ENCODE peak calls at places on chromosomes 7 and 10, in five cellular contexts. One of them, this sample, is unnamed.

GRCh38 chr7:100603697-100604077 is 1.5 kb downstream of the PCOLCE start:
- DNase-seq in GM20000: no peak
- DNase-seq in brain microvascular endothelial cell: no peak
- DNase-seq in SHP77: no peak
- DNase-seq in GM12892: no peak
- DNase-seq in this sample: no peak

GRCh38 chr7:138941545-138941944 is 39.6 kb downstream of the KIAA1549 start:
- DNase-seq in GM20000: no peak
- DNase-seq in brain microvascular endothelial cell: no peak
- DNase-seq in SHP77: no peak
- DNase-seq in GM12892: no peak
- DNase-seq in this sample: no peak

GRCh38 chr10:27258838-27259532 is 18.4 kb upstream of the ACBD5 start:
- DNase-seq in GM20000: peak; percentile 56
- DNase-seq in brain microvascular endothelial cell: no peak
- DNase-seq in SHP77: no peak
- DNase-seq in GM12892: no peak
- DNase-seq in this sample: peak; percentile 46

GRCh38 chr10:35822316-35822715 is 180.2 kb upstream of the FZD8 start:
- DNase-seq in GM20000: no peak
- DNase-seq in brain microvascular endothelial cell: peak; percentile 47
- DNase-seq in SHP77: peak; percentile 26
- DNase-seq in GM12892: no peak
- DNase-seq in this sample: no peak

GRCh38 chr7:6520163-6520981 is 30.9 kb downstream of the GRID2IP start:
- DNase-seq in GM20000: no peak
- DNase-seq in brain microvascular endothelial cell: no peak
- DNase-seq in SHP77: no peak
- DNase-seq in GM12892: no peak
- DNase-seq in this sample: no peak

GRCh38 chr7:41161188-41161587 is 541.7 kb downstream of the INHBA start:
- DNase-seq in GM20000: no peak
- DNase-seq in brain microvascular endothelial cell: no peak
- DNase-seq in SHP77: no peak
- DNase-seq in GM12892: no peak
- DNase-seq in this sample: no peak

GRCh38 chr10:103932996-103933395 is 15.0 kb upstream of the STN1 start:
- DNase-seq in GM20000: no peak
- DNase-seq in brain microvascular endothelial cell: no peak
- DNase-seq in SHP77: no peak
- DNase-seq in GM12892: no peak
- DNase-seq in this sample: no peak

GRCh38 chr10:46527241-46527811 is 29.1 kb downstream of the GPRIN2 start:
- DNase-seq in GM20000: no peak
- DNase-seq in brain microvascular endothelial cell: no peak
- DNase-seq in SHP77: no peak
- DNase-seq in GM12892: no peak
- DNase-seq in this sample: no peak

GRCh38 chr7:1418505-1419309 is 40.6 kb downstream of the MICALL2 start:
- DNase-seq in GM20000: no peak
- DNase-seq in brain microvascular endothelial cell: no peak
- DNase-seq in SHP77: peak; percentile 90
- DNase-seq in GM12892: no peak
- DNase-seq in this sample: no peak

GRCh38 chr10:3057946-3058345 is 9.4 kb upstream of the PFKP start:
- DNase-seq in GM20000: no peak
- DNase-seq in brain microvascular endothelial cell: no peak
- DNase-seq in SHP77: no peak
- DNase-seq in GM12892: no peak
- DNase-seq in this sample: no peak

GRCh38 chr7:131110294-131111080 is 217.2 kb upstream of the MKLN1 start:
- DNase-seq in GM20000: no peak
- DNase-seq in brain microvascular endothelial cell: peak; percentile 56
- DNase-seq in SHP77: peak; percentile 35
- DNase-seq in GM12892: no peak
- DNase-seq in this sample: no peak

GRCh38 chr7:121831320-121831719 is 41.6 kb upstream of the PTPRZ1 start:
- DNase-seq in GM20000: no peak
- DNase-seq in brain microvascular endothelial cell: no peak
- DNase-seq in SHP77: no peak
- DNase-seq in GM12892: no peak
- DNase-seq in this sample: no peak

GRCh38 chr10:119281581-119282071 is 74.3 kb downstream of the GRK5 start:
- DNase-seq in GM20000: no peak
- DNase-seq in brain microvascular endothelial cell: no peak
- DNase-seq in SHP77: peak; percentile 76
- DNase-seq in GM12892: no peak
- DNase-seq in this sample: no peak

GRCh38 chr7:111363099-111363498 is 199.2 kb downstream of the IMMP2L start:
- DNase-seq in GM20000: no peak
- DNase-seq in brain microvascular endothelial cell: peak; percentile 43
- DNase-seq in SHP77: no peak
- DNase-seq in GM12892: no peak
- DNase-seq in this sample: no peak

GRCh38 chr7:155531686-155532085 is 14.7 kb downstream of the CNPY1 start:
- DNase-seq in GM20000: no peak
- DNase-seq in brain microvascular endothelial cell: no peak
- DNase-seq in SHP77: no peak
- DNase-seq in GM12892: no peak
- DNase-seq in this sample: peak; percentile 26

GRCh38 chr10:113420057-113420732 is 132.7 kb upstream of the HABP2 start:
- DNase-seq in GM20000: no peak
- DNase-seq in brain microvascular endothelial cell: no peak
- DNase-seq in SHP77: no peak
- DNase-seq in GM12892: no peak
- DNase-seq in this sample: no peak

GRCh38 chr7:101108961-101109360 is 17.9 kb upstream of the SERPINE1 start:
- DNase-seq in GM20000: no peak
- DNase-seq in brain microvascular endothelial cell: no peak
- DNase-seq in SHP77: no peak
- DNase-seq in GM12892: no peak
- DNase-seq in this sample: no peak

GRCh38 chr10:3468919-3469638 is 296.5 kb upstream of the PITRM1 start:
- DNase-seq in GM20000: no peak
- DNase-seq in brain microvascular endothelial cell: peak; percentile 87
- DNase-seq in SHP77: no peak
- DNase-seq in GM12892: no peak
- DNase-seq in this sample: peak; percentile 43

GRCh38 chr7:28808786-28809533 is 149.2 kb downstream of the TRIL start:
- DNase-seq in GM20000: no peak
- DNase-seq in brain microvascular endothelial cell: no peak
- DNase-seq in SHP77: no peak
- DNase-seq in GM12892: no peak
- DNase-seq in this sample: no peak

GRCh38 chr7:129170373-129171021 is 17.9 kb upstream of the SMO start:
- DNase-seq in GM20000: no peak
- DNase-seq in brain microvascular endothelial cell: no peak
- DNase-seq in SHP77: no peak
- DNase-seq in GM12892: no peak
- DNase-seq in this sample: no peak

GRCh38 chr7:158280467-158281154 is 307.0 kb downstream of the PTPRN2 start:
- DNase-seq in GM20000: no peak
- DNase-seq in brain microvascular endothelial cell: no peak
- DNase-seq in SHP77: no peak
- DNase-seq in GM12892: no peak
- DNase-seq in this sample: no peak